ENCODE peak calls at places on chromosomes 11 and 22, in four cellular contexts. U is choroid plexus epithelial cell, P is type B pancreatic cell, D is ascending aorta. X is an unnamed sample.

GRCh38 chr22:22788460-22789037 is 99.1 kb upstream of the IGLL5 start:
- DNase-seq in U (no peak), P (no peak), D (no peak), X (no peak)

GRCh38 chr11:14932447-14932846 is 39.7 kb downstream of the CALCA start:
- DNase-seq in U (no peak), P (no peak), D (no peak), X (no peak)

GRCh38 chr11:113529606-113530005 is 54.4 kb upstream of the DRD2 start:
- DNase-seq in U (no peak), P (no peak), D (peak), X (no peak)

GRCh38 chr11:18105086-18105801 is 638 bp downstream of the SAAL1 start:
- DNase-seq in U (no peak), P (no peak), D (no peak), X (no peak)

GRCh38 chr11:110497204-110497987 is 67.6 kb downstream of the FDX1 start:
- DNase-seq in U (no peak), P (no peak), D (no peak), X (no peak)

GRCh38 chr11:120102050-120102861 is 35.7 kb downstream of the TRIM29 start:
- DNase-seq in U (no peak), P (no peak), D (no peak), X (no peak)

GRCh38 chr22:43531651-43532050 is 119.8 kb downstream of the MPPED1 start:
- DNase-seq in U (no peak), P (no peak), D (no peak), X (no peak)

GRCh38 chr11:24723231-24723630 is 226.4 kb downstream of the LUZP2 start:
- DNase-seq in U (no peak), P (no peak), D (no peak), X (no peak)

GRCh38 chr22:20783844-20784723 is 10.2 kb downstream of the SERPIND1 start:
- DNase-seq in U (peak), P (no peak), D (no peak), X (no peak)

GRCh38 chr11:117570701-117571100 is 226.3 kb downstream of the DSCAML1 start:
- DNase-seq in U (no peak), P (no peak), D (no peak), X (no peak)

GRCh38 chr11:130322126-130322525 is 7.4 kb upstream of the ZBTB44 start:
- DNase-seq in U (no peak), P (no peak), D (no peak), X (no peak)

GRCh38 chr11:36349345-36350136 is 53.5 kb downstream of the PRR5L start:
- DNase-seq in U (peak), P (no peak), D (no peak), X (no peak)

GRCh38 chr11:4448995-4449394 is at the start of gene OR52K2:
- DNase-seq in U (no peak), P (no peak), D (no peak), X (no peak)

DNA sequence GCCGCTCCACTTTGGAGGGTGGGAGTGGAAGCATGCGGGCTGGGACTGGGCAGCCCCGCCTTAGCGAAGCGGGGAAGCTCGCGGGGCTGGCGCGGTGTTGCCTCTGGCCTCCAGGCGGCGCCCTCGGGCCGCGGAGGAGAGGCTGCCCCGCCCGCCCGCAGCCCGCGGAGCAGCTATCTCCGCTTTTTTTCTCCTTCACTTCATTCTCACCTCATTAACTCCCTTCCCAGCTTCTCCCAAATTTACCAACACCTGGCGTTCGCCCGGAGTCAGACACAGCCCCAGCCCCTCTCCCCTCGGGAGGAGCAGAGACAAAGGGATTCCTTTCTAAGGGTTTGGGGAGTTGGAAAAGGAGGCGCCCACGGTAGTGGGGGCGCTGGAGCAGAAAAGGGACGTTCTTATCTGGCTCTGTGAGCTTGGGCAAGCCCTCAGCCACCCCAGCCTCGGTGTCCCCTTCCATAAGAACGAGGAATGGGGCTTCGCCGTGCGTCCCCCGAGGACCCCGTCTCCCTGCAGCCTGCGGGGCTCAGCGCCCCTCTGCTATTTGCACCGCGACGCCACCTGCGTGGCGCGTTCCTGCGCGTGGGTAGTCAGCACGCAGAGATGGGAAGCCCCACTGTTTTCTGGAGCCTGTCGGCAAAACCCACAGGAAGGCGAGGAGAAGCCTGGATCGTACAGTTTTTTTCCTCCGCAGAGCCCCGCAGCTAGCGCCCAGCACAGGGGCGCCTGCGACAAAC is 1.5 kb upstream of the WNT11 start:
- DNase-seq in U (peak), P (peak), D (peak), X (peak)
- TF ChIP-seq CTCF in U (peak), P (peak), D (peak), X (peak)

DNA sequence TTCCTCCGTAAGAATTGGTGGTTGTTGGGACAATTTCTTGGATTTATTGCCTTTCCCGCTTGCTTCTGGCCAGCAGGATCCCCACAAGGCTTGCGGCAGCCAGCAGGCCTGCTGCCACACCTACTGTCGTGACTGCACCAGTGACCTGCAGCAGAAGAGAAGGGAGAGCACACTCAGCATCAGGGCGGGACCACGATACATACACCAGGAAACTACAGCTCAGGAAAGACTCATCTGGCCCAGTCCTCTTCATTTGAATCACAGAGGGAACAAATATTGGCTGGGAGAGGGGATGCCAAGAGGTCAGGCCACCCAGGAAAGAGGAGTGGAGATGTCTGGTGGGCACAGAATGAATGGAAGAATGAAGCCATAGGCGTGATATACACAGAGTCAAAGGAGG is 10.3 kb downstream of the PLAAT2 start:
- DNase-seq in U (no peak), P (peak), D (no peak), X (no peak)
- TF ChIP-seq CTCF in U (no peak), P (no peak), D (no peak), X (no peak)

GRCh38 chr11:975824-976223 is 50.2 kb downstream of the AP2A2 start:
- DNase-seq in U (peak), P (no peak), D (no peak), X (no peak)
- TF ChIP-seq CTCF in U (peak), P (peak), D (no peak), X (peak)

GRCh38 chr22:48968201-48968959 is 859.3 kb downstream of the BRD1 start:
- DNase-seq in U (no peak), P (peak), D (peak), X (peak)
- TF ChIP-seq CTCF in U (peak), P (peak), D (no peak), X (peak)

GRCh38 chr11:84899740-84900139 is 727.4 kb downstream of the DLG2 start:
- DNase-seq in U (peak), P (no peak), D (no peak), X (no peak)
- TF ChIP-seq CTCF in U (peak), P (peak), D (no peak), X (no peak)

DNA sequence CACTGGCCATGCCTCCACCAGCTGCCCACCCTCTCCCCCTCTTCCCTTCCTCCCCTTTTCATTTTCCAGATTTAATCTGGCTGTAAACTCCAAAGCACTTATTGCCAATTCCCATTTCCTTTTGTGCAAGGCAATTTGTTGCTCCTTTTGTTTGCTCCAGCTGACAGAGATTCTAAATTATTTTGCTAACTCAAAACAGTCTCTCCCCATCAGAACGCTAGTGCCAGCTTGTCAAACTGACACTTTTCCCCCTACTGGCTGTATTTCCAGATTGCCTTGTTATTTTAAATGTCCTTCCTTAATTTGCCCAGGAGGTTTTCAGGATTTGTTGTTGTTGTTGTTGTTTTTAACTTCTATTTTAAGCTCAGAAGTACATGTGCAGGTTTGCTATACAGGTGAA is 57.0 kb upstream of the PAK1 start:
- DNase-seq in U (no peak), P (no peak), D (no peak), X (peak)
- TF ChIP-seq CTCF in U (no peak), P (peak), D (no peak), X (no peak)

DNA sequence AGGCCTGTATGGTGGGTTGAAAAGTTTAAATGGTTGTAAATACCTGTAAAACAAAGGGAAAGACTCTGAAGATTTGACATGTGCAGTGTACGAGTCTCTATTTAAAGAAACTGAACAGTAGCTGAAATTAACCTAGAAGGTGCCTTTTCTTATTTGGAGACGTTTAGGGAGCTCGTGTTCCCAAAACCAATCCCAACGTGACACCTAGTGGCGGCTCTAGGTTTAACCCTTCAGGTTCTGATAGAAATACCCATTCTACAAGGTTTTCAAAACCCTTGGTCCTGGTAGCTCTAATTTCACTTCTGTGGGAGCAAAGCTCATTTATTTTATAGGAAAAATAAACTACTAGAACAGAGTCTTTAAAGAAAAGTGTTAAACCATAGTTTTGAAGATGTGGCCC is 258.3 kb downstream of the LRRC4C start:
- DNase-seq in U (peak), P (no peak), D (no peak), X (no peak)
- TF ChIP-seq CTCF in U (peak), P (peak), D (no peak), X (peak)

GRCh38 chr22:33204408-33204807 is 146.2 kb upstream of the SYN3 start:
- DNase-seq in U (no peak), P (no peak), D (no peak), X (no peak)

GRCh38 chr22:33213383-33214075 is 155.3 kb upstream of the SYN3 start:
- DNase-seq in U (no peak), P (no peak), D (no peak), X (no peak)

GRCh38 chr22:33210129-33210784 is 152.1 kb upstream of the SYN3 start:
- DNase-seq in U (peak), P (no peak), D (no peak), X (no peak)
- TF ChIP-seq CTCF in U (peak), P (peak), D (no peak), X (peak)

GRCh38 chr11:104905271-104905670 is 7.0 kb upstream of the CASP12 start:
- DNase-seq in U (no peak), P (no peak), D (no peak), X (no peak)
- TF ChIP-seq CTCF in U (peak), P (no peak), D (no peak), X (peak)